ENCODE peak calls at places on chromosomes 4 and X, in ten cellular contexts. Z is endothelial cell of umbilical vein; U is naive thymus-derived CD4-positive, alpha-beta T cell; R is fibroblast of lung; Q is psoas muscle; B is adrenal gland; H is brain microvascular endothelial cell; G is SJSA1; L is endodermal cell; K is MG63. P is an unnamed sample. For H3K27me3, the result is how much of the 10 kb centered on the place peaks cover.

GRCh38 chr4:48913346-48913745 is 6.8 kb upstream of the OCIAD2 start:
- DNase-seq in Z (peak), L (no peak), Q (no peak), G (peak), K (peak), H (peak), B (peak), U (no peak), R (peak), P (no peak)

GRCh38 chr4:143668930-143669553 is 31.4 kb downstream of the FREM3 start:
- DNase-seq in U (no peak), H (no peak), Z (no peak), R (no peak), B (no peak), G (no peak), Q (no peak), L (no peak), K (no peak), P (no peak)

GRCh38 chrX:42803320-42803719 is 25.4 kb upstream of the PPP1R2C start:
- DNase-seq in B (no peak), K (no peak), L (no peak), R (peak), H (no peak), Z (no peak), G (no peak), U (no peak), Q (no peak), P (no peak)

GRCh38 chr4:101584306-101584705 is 206.2 kb upstream of the BANK1 start:
- DNase-seq in U (no peak), B (no peak), R (no peak), G (no peak), K (no peak), H (no peak), Q (no peak), L (no peak), Z (no peak), P (no peak)

GRCh38 chr4:2217726-2218125 is 24.2 kb downstream of the HAUS3 start:
- DNase-seq in H (no peak), L (no peak), Z (no peak), K (no peak), U (no peak), Q (no peak), G (no peak), R (no peak), B (no peak), P (no peak)

GRCh38 chr4:47374477-47374876 is 89.0 kb downstream of the COMMD8 start:
- DNase-seq in Z (no peak), L (no peak), U (no peak), B (no peak), H (no peak), G (no peak), K (peak), Q (no peak), R (peak), P (no peak)

GRCh38 chrX:68699960-68700746 is 52.7 kb downstream of the STARD8 start:
- DNase-seq in H (no peak), Q (no peak), Z (peak), G (no peak), B (no peak), K (peak), R (no peak), U (no peak), L (no peak), P (no peak)

GRCh38 chr4:123676550-123677229 is 280.1 kb downstream of the SPRY1 start:
- DNase-seq in Z (no peak), K (no peak), H (no peak), B (no peak), Q (peak), G (no peak), L (no peak), U (no peak), R (no peak), P (no peak)

GRCh38 chr4:173461170-173461569 is 62.3 kb upstream of the SCRG1 start:
- DNase-seq in B (no peak), K (peak), H (no peak), L (no peak), U (no peak), Q (no peak), G (no peak), Z (no peak), R (no peak), P (no peak)

GRCh38 chrX:107731831-107732502 is 43.6 kb downstream of the TSC22D3 start:
- DNase-seq in R (peak), K (peak), L (peak), Q (peak), G (peak), U (no peak), Z (peak), B (peak), H (peak), P (peak)

GRCh38 chrX:23896983-23897382 is 10.8 kb downstream of the APOO start:
- DNase-seq in B (no peak), G (no peak), Q (no peak), U (no peak), R (no peak), Z (peak), L (no peak), K (no peak), H (no peak), P (no peak)

GRCh38 chrX:145735036-145735435 is 82.6 kb upstream of the SLITRK2 start:
- DNase-seq in Q (no peak), U (no peak), B (no peak), R (peak), K (peak), L (no peak), G (no peak), Z (no peak), H (peak), P (no peak)

DNA sequence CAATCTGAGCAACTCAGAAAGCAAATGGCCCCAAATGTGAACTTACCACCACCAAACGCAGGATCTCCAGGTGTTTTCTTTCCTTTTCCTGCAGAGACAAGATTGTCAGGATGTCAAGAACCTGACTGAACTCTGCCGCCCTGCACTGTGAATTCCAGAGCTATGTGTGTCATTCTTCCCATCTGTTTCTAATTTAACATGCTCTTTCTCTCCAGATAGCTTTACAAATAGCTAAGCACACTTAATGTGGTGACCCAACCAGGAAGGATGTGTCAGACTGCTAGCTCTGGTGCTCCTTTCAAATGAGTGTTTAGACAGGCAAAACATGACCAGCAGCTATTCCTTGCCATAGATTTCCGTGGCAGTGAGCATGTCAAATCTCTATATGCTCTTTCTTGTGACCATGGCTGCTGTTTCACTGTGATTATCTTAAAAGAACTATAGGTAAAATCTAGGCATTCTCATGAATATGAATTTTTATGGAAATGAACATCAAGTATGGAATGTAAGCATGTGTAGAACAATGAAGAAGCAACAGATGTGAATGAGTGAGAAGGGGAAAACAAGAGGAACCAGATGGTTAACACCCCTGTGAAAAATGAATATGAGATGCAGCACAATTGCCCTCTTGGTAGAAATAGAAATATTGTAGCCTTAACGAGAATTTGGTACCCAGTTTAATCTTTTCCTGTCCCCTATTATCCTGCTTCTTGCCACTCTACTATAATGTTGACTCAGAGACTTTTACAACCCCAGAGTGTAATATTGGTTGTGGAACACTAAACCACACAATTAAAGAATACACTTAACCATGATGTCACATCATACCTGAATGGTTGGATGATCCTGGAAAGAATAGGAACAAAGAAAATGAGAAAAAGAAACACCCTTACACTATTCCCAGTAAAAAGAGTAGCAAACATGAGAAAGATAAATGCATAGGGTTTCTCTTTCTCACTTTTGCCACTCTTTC is 247.8 kb upstream of the DKK2 start:
- DNase-seq in G (peak), Q (no peak), Z (peak), U (no peak), B (no peak), H (peak), K (peak), L (peak), R (peak), P (no peak)
- H3K4me3 ChIP-seq in G (peak), Q (no peak), Z (no peak), U (no peak), B (no peak), H (no peak), K (no peak), L (no peak), R (no peak), P (no peak)

GRCh38 chrX:81301877-81302276 is 100.0 kb downstream of the SH3BGRL start:
- DNase-seq in U (no peak), R (no peak), B (no peak), Z (peak), K (no peak), H (no peak), L (no peak), G (no peak), Q (no peak), P (no peak)
- H3K27me3 ChIP-seq in U (under half), R (under half), B (under half), Z (under half), K (under half), H (under half), L (under half), G (under half), Q (under half), P (under half)

GRCh38 chr4:142452132-142452855 is 393.8 kb downstream of the INPP4B start:
- DNase-seq in G (no peak), Z (no peak), U (no peak), L (no peak), H (peak), Q (no peak), K (no peak), R (no peak), B (no peak), P (no peak)

GRCh38 chr4:142446965-142447474 is 399.1 kb downstream of the INPP4B start:
- DNase-seq in G (no peak), K (no peak), R (no peak), H (no peak), U (no peak), L (no peak), Q (no peak), Z (no peak), B (no peak), P (no peak)

DNA sequence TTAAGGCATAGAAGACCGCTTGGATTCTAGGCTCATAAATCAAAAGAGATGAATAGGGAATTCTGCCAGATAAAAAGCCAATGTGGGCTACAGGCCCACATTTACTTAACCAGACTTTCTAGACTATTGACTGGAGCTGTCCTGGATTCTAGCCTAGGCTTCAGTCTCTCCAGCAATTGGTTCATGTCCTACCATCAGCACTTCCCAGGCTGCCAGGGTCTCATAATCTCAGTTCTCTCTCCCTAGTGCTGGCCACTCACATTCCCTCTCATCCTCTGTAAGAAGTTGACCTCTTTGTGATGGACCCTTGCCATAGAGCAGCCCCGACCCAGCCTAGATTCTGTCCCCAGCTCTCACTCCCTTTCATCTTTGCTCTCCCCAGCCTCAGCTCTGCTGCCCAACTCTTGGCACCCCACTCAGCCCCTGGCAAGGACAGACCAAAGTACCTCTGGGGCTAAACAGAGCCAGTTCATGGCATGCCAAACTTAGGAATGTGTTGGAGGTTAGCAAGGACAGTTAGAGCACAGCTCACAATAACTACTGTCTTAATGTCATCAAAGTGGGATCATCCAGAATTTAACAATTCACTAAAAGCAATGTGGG is 396.2 kb downstream of the INPP4B start:
- DNase-seq in L (no peak), Q (no peak), B (no peak), R (no peak), H (no peak), K (no peak), U (no peak), G (no peak), Z (no peak), P (no peak)
- H3K4me3 ChIP-seq in L (no peak), Q (no peak), B (no peak), R (no peak), H (no peak), K (no peak), U (no peak), G (no peak), Z (no peak), P (no peak)

GRCh38 chrX:53004038-53004437 is 44.6 kb upstream of the GPR173 start:
- DNase-seq in Z (no peak), L (no peak), H (no peak), K (no peak), G (no peak), R (no peak), Q (no peak), B (no peak), U (no peak), P (no peak)

GRCh38 chrX:53003111-53003510 is 44.8 kb upstream of the FAM156A start:
- DNase-seq in L (no peak), U (no peak), Z (no peak), H (no peak), B (no peak), Q (no peak), G (no peak), R (no peak), K (no peak), P (no peak)

GRCh38 chrX:53013291-53013690 is 35.3 kb upstream of the GPR173 start:
- DNase-seq in U (no peak), K (no peak), Q (no peak), L (no peak), B (no peak), H (no peak), Z (no peak), G (no peak), R (no peak), P (no peak)

GRCh38 chrX:53009032-53009431 is 39.6 kb upstream of the GPR173 start:
- DNase-seq in G (no peak), K (no peak), Q (no peak), R (no peak), H (no peak), Z (no peak), U (no peak), B (no peak), L (no peak), P (no peak)
- H3K27me3 ChIP-seq in G (under half), K (under half), Q (under half), R (under half), H (under half), Z (under half), U (under half), B (under half), L (under half), P (under half)

P was measured in HAP-1.